ENCODE peak calls at places on chromosomes 1 and 21, in six cellular contexts. G is HepG2, N is K562, T is NT2/D1, D is H1, E is GM12878. J is an unnamed sample.

GRCh38 chr1:99465176-99465900 is 180.6 kb upstream of the PALMD start:
- DNase-seq in G (no peak), N (no peak), T (no peak), D (no peak), E (no peak), J (no peak)

GRCh38 chr1:201275266-201275666 is 8.0 kb upstream of the PKP1 start:
- DNase-seq in G (no peak), N (no peak), T (no peak), D (no peak), E (no peak), J (peak)

GRCh38 chr1:156101880-156102279 is 12.6 kb upstream of the LMNA start:
- DNase-seq in G (no peak), N (no peak), T (no peak), D (no peak), E (no peak), J (no peak)

GRCh38 chr1:159915571-159916239 is 9.6 kb downstream of the TAGLN2 start:
- DNase-seq in G (no peak), N (no peak), T (peak), D (no peak), E (no peak), J (no peak)

GRCh38 chr1:20325844-20326323 is 35.2 kb downstream of the VWA5B1 start:
- DNase-seq in G (no peak), N (no peak), T (no peak), D (no peak), E (no peak), J (no peak)

GRCh38 chr21:44704636-44705001 is 6.8 kb downstream of the TSPEAR start:
- DNase-seq in G (no peak), N (no peak), T (no peak), D (peak), E (no peak), J (no peak)

GRCh38 chr1:68321084-68321685 is 88.9 kb upstream of the WLS start:
- DNase-seq in G (peak), N (peak), T (peak), D (peak), E (no peak), J (no peak)

GRCh38 chr1:236063919-236064673 is 794 bp downstream of the NID1 start:
- DNase-seq in G (peak), N (no peak), T (no peak), D (peak), E (no peak), J (no peak)

GRCh38 chr21:17789660-17790059 is 29.5 kb downstream of the C21orf91 start:
- DNase-seq in G (no peak), N (no peak), T (no peak), D (no peak), E (no peak), J (no peak)

GRCh38 chr1:214002060-214002459 is 14.3 kb downstream of the PROX1 start:
- DNase-seq in G (no peak), N (no peak), T (no peak), D (no peak), E (no peak), J (no peak)

GRCh38 chr1:55781944-55782482 is 566.8 kb upstream of the USP24 start:
- DNase-seq in G (no peak), N (no peak), T (no peak), D (no peak), E (no peak), J (peak)

GRCh38 chr1:37096523-37096922 is 62.2 kb upstream of the GRIK3 start:
- DNase-seq in G (peak), N (peak), T (peak), D (peak), E (no peak), J (peak)

GRCh38 chr1:23376890-23377811 is 7.5 kb upstream of the ZNF436 start:
- DNase-seq in G (peak), N (peak), T (no peak), D (no peak), E (no peak), J (peak)
- TF ChIP-seq ZNF274 in G (no peak), N (no peak), T (no peak), D (no peak), E (no peak), J (no peak)

DNA sequence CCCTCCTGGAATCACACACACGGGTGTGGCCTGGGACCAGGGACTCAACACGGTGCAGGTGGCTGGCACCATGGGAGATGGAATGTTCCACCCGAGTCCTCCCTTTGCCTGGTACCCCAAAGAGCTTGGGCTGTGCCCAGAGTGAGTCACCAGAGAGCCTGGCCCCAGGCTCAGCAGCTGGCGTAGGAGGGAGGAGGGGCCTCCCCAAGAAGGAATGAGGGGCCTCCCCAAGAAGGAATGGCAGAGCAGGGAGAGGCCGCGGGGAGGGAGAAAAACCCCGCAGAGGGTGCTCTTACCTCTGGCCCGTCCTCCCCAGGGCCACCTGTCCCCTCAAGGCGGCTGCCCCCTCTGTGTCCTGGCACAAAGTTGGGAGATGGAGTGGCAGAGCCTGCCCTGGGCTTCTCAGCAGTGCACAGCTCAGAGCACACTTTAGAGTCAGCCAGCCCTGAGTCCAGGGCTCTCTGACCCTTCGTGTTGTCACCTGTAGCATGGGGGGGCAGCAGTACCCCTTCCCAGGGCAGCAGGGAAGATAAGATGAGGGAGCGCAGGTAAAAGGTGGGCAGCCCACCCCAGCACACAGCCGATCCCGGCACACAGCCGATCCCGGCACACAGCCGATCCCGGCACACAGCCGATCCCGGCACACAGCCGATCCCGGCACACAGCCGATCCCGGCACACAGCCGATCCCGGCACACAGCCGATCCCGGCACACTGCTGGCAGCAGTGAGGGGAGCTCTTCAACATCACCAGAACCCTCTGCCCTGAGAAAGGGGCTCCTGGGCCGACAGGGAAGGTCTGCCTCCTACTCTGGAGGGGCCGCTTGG is 20.2 kb upstream of the KCNAB2 start:
- DNase-seq in G (no peak), N (no peak), T (no peak), D (no peak), E (no peak), J (no peak)
- TF ChIP-seq ZNF274 in G (no peak), N (no peak), T (no peak), D (no peak), E (no peak), J (no peak)

GRCh38 chr1:161439280-161440232 is 65.7 kb upstream of the FCGR2A start:
- DNase-seq in G (no peak), N (peak), T (no peak), D (peak), E (no peak), J (no peak)

GRCh38 chr1:161440312-161440894 is 64.9 kb upstream of the FCGR2A start:
- DNase-seq in G (peak), N (peak), T (peak), D (peak), E (peak), J (no peak)
- TF ChIP-seq ZNF274 in G (no peak), N (no peak), T (no peak), D (no peak), E (no peak), J (no peak)

GRCh38 chr1:90973897-90974798 is 47.7 kb downstream of the ZNF644 start:
- DNase-seq in G (no peak), N (peak), T (peak), D (no peak), E (no peak), J (no peak)
- TF ChIP-seq ZNF274 in G (no peak), N (no peak), T (no peak), D (no peak), E (no peak), J (no peak)

DNA sequence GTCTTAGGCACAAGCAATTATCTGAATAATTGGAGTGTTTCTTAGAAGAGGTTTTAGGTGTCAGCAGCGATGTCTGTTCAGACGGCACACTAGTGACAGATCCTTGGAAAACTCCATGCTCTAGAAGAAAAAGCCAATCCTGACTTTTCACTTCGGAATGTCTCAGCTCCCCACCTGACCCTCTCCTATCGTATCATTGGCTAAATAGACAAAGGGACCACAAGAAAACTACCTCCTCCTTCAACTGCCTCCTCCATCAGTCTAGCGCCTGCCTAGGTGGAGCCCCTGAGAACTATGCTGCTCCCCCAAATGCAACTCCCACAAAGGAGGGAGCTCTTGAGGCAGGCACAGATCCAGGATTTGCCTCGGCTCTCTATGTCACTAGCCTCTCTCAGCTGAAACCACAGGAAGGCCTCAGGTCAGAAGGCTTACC is 148.4 kb downstream of the TOMM20 start:
- DNase-seq in G (no peak), N (no peak), T (no peak), D (no peak), E (no peak), J (no peak)
- TF ChIP-seq ZNF274 in G (no peak), N (no peak), T (no peak), D (no peak), E (no peak), J (no peak)

GRCh38 chr1:26285366-26286063 is 5.6 kb downstream of the SH3BGRL3 start:
- DNase-seq in G (peak), N (peak), T (peak), D (peak), E (no peak), J (peak)
- TF ChIP-seq ZNF274 in G (no peak), N (no peak), T (no peak), D (no peak), E (no peak), J (no peak)

GRCh38 chr21:46662765-46663500 is 27.5 kb downstream of the PRMT2 start:
- DNase-seq in G (no peak), N (no peak), T (no peak), D (no peak), E (no peak), J (no peak)
- TF ChIP-seq ZNF274 in G (no peak), N (no peak), T (no peak), D (no peak), E (no peak), J (no peak)

GRCh38 chr1:182735343-182735742 is 51.0 kb upstream of the RGS8 start:
- DNase-seq in G (no peak), N (no peak), T (no peak), D (no peak), E (no peak), J (no peak)

GRCh38 chr1:182742780-182743179 is 46.8 kb upstream of the NPL start:
- DNase-seq in G (no peak), N (no peak), T (no peak), D (no peak), E (no peak), J (no peak)

GRCh38 chr1:182740120-182740519 is 49.5 kb upstream of the NPL start:
- DNase-seq in G (no peak), N (no peak), T (no peak), D (no peak), E (no peak), J (no peak)

DNA sequence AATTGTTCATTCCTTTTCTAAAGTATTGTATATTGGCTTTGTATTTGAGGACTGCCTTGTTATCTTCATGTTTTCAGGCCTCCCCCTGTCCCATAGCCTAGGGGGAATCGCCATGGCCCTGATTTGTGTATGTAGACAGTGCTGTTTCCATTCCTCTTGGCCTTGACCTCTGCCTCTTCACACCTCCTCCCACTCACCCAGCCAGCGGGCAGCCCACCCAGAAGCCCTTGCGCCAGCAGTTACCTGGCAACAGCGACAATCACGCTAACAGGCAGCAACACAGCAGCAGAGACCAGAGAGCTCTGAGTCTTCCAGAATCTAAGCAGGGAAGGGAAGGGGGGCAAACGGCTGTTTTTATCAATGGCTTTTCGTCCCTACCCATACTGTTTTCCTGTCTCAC is 50.0 kb upstream of the NPL start:
- DNase-seq in G (peak), N (peak), T (peak), D (no peak), E (no peak), J (no peak)
- TF ChIP-seq ZNF274 in G (no peak), N (no peak), T (no peak), D (no peak), E (no peak), J (no peak)

GRCh38 chr1:8796812-8797211 is 20.6 kb downstream of the RERE start:
- DNase-seq in G (no peak), N (no peak), T (no peak), D (peak), E (no peak), J (no peak)

GRCh38 chr1:8800416-8800815 is 17.0 kb downstream of the RERE start:
- DNase-seq in G (no peak), N (no peak), T (no peak), D (peak), E (no peak), J (no peak)

GRCh38 chr1:8791819-8792218 is 25.6 kb downstream of the RERE start:
- DNase-seq in G (no peak), N (no peak), T (no peak), D (no peak), E (no peak), J (no peak)

GRCh38 chr1:8794605-8795004 is 22.8 kb downstream of the RERE start:
- DNase-seq in G (no peak), N (no peak), T (no peak), D (peak), E (no peak), J (no peak)

GRCh38 chr1:8797230-8797629 is 20.2 kb downstream of the RERE start:
- DNase-seq in G (no peak), N (no peak), T (no peak), D (no peak), E (no peak), J (no peak)
- TF ChIP-seq ZNF274 in G (no peak), N (no peak), T (no peak), D (no peak), E (no peak), J (no peak)

GRCh38 chr1:96346708-96347107 is 374.9 kb upstream of the PTBP2 start:
- DNase-seq in G (no peak), N (no peak), T (no peak), D (no peak), E (no peak), J (no peak)
- TF ChIP-seq ZNF274 in G (no peak), N (no peak), T (no peak), D (no peak), E (no peak), J (no peak)

J was measured in HCT116.